ENCODE peak calls at places on chromosomes 16 and 17, in eight cellular contexts. W is ascending aorta, T is BE2C, O is endodermal cell, C is lung, K is transverse colon, Y is adrenal gland, M is heart right ventricle. P is an unnamed sample. For H3K4me1, the result is how much of the 10 kb centered on the place peaks cover.

GRCh38 chr17:4266550-4266949 is 2.8 kb upstream of the ANKFY1 start:
- DNase-seq in O (peak), M (no peak), W (no peak), C (no peak), T (no peak), Y (no peak), K (no peak), P (no peak)

GRCh38 chr16:67277294-67277998 is 1.9 kb upstream of the PLEKHG4 start:
- DNase-seq in K (peak), C (peak), M (no peak), Y (peak), T (no peak), W (peak), O (no peak), P (no peak)

GRCh38 chr17:64418506-64419339 is 28.1 kb upstream of the PECAM1 start:
- DNase-seq in O (no peak), M (no peak), C (no peak), T (no peak), K (no peak), Y (peak), W (no peak), P (no peak)

GRCh38 chr17:78899361-78900260 is 3.4 kb downstream of the CEP295NL start:
- DNase-seq in T (peak), C (peak), O (peak), M (peak), Y (no peak), W (no peak), K (no peak), P (peak)

GRCh38 chr17:31085563-31085962 is 9.2 kb upstream of the NF1 start:
- DNase-seq in T (no peak), C (no peak), O (no peak), Y (no peak), M (no peak), W (no peak), K (no peak), P (no peak)

GRCh38 chr17:3772764-3773163 is 28.2 kb downstream of the ITGAE start:
- DNase-seq in M (no peak), C (no peak), W (no peak), Y (no peak), O (peak), K (no peak), T (no peak), P (no peak)

GRCh38 chr16:566475-567361 is at the start of gene NHLRC4:
- DNase-seq in C (peak), M (peak), O (peak), W (no peak), Y (peak), K (peak), T (peak), P (peak)

GRCh38 chr17:40602445-40603443 is 37.5 kb upstream of the CCR7 start:
- DNase-seq in W (no peak), C (no peak), O (peak), K (no peak), M (no peak), Y (no peak), T (no peak), P (no peak)

GRCh38 chr17:36743130-36743529 is 141.7 kb downstream of the MRM1 start:
- DNase-seq in W (no peak), O (peak), C (peak), T (no peak), M (no peak), K (no peak), Y (no peak), P (no peak)

GRCh38 chr16:8894736-8895334 is 12.7 kb downstream of the LITAFD start:
- DNase-seq in M (no peak), K (no peak), W (no peak), Y (no peak), C (no peak), O (no peak), T (no peak), P (no peak)

GRCh38 chr16:64317601-64318000 is 804.3 kb downstream of the CDH11 start:
- DNase-seq in K (no peak), C (no peak), W (no peak), T (no peak), Y (no peak), M (no peak), O (no peak), P (no peak)

GRCh38 chr17:39014795-39015545 is 47.8 kb upstream of the FBXO47 start:
- DNase-seq in K (no peak), C (no peak), Y (no peak), W (no peak), T (no peak), M (no peak), O (no peak), P (no peak)

GRCh38 chr16:73781297-73781696 is 515.3 kb upstream of the PSMD7 start:
- DNase-seq in M (no peak), T (no peak), C (no peak), K (no peak), O (no peak), W (no peak), Y (no peak), P (no peak)

GRCh38 chr17:29124931-29125270 is 55.3 kb downstream of the MYO18A start:
- DNase-seq in K (peak), C (peak), M (peak), W (no peak), Y (peak), O (no peak), T (no peak), P (peak)

GRCh38 chr16:80084163-80084562 is 456.6 kb upstream of the DYNLRB2 start:
- DNase-seq in C (no peak), O (no peak), T (no peak), Y (no peak), K (no peak), M (no peak), W (no peak), P (no peak)

GRCh38 chr16:53224932-53225533 is 170.2 kb downstream of the CHD9 start:
- DNase-seq in C (no peak), T (no peak), O (no peak), K (no peak), M (no peak), Y (no peak), W (no peak), P (no peak)

GRCh38 chr17:61255609-61256008 is 144.0 kb upstream of the TBX2 start:
- DNase-seq in C (no peak), M (no peak), O (peak), K (no peak), Y (no peak), W (no peak), T (no peak), P (no peak)

GRCh38 chr17:40323731-40324650 is 15.0 kb downstream of the RARA start:
- DNase-seq in K (peak), W (no peak), M (peak), C (peak), T (no peak), Y (peak), O (no peak), P (peak)

GRCh38 chr16:86355114-86355513 is 155.2 kb upstream of the FOXF1 start:
- DNase-seq in O (no peak), T (peak), Y (no peak), M (no peak), C (no peak), K (no peak), W (no peak), P (no peak)

GRCh38 chr16:2904100-2904921 is 7.4 kb upstream of the FLYWCH1 start:
- DNase-seq in K (peak), C (peak), W (peak), O (peak), T (peak), M (peak), Y (peak), P (peak)

GRCh38 chr16:90005956-90006663 is 13.1 kb downstream of the DBNDD1 start:
- DNase-seq in K (no peak), C (no peak), W (no peak), M (no peak), T (no peak), O (no peak), Y (no peak), P (no peak)

GRCh38 chr17:66918896-66919295 is 45.6 kb upstream of the CACNG4 start:
- DNase-seq in T (no peak), C (no peak), O (no peak), K (no peak), W (no peak), Y (no peak), M (no peak), P (no peak)

GRCh38 chr16:80258407-80258806 is 282.4 kb upstream of the DYNLRB2 start:
- DNase-seq in K (no peak), W (no peak), Y (no peak), T (no peak), C (no peak), O (no peak), M (no peak), P (no peak)

GRCh38 chr16:24163935-24164334 is 92.2 kb upstream of the CACNG3 start:
- DNase-seq in M (no peak), Y (no peak), W (no peak), C (no peak), O (no peak), T (no peak), K (no peak), P (no peak)
- H3K4me3 ChIP-seq in M (no peak), Y (no peak), W (no peak), C (no peak), O (no peak), T (no peak), K (no peak), P (no peak)

GRCh38 chr16:29806641-29807425 is 504 bp downstream of the MAZ start:
- DNase-seq in W (no peak), T (peak), K (peak), C (no peak), M (peak), O (peak), Y (peak), P (peak)
- H3K4me1 ChIP-seq in W (under half), T (under half), K (under half), C (under half), M (half or more), O (under half), Y (under half), P (half or more)

DNA sequence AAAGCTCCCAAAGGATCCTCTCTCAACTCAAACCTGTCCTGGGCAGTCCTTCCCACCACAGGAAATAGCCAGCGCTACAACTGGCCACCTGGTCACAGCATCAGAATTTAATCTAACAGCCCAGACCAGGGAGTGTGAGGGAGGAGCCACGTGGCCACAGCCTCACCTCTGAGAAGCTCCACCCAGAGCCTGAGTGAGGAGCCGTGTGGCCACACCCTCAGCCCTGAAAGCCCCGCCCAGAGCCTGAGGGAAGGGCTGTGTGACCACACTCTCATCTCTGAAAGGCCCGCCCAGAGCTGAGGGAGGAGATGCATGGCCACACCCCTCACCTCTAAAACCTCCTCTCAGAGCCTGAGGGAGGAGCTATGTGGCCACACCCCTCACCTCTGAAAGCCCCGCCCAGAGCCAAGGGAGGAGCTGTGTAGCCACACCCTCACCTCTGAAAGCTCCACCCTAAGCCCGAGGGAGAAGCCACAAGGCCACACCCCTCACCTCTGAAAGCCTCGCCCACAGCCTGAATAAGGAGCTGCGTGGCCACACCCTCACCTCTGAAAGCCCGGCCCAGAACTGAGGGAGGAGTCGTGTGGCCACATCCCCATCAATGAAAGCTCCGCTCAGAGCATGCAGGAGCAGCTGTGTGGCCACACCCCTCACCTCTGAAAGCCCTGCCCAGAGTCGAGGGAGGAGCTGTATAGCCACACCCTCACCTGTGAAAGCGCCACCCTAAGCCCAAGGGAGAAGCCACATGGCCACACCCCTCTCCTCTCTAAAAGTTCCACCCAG is 28.6 kb downstream of the SLC38A8 start:
- DNase-seq in T (peak), W (no peak), C (peak), O (peak), K (peak), Y (peak), M (no peak), P (no peak)
- H3K4me3 ChIP-seq in T (no peak), W (no peak), C (no peak), O (no peak), K (no peak), Y (no peak), M (no peak), P (no peak)

GRCh38 chr17:8725881-8726280 is 18.8 kb downstream of the CCDC42 start:
- DNase-seq in O (no peak), T (no peak), W (no peak), C (no peak), M (no peak), K (no peak), Y (no peak), P (no peak)

GRCh38 chr17:8724451-8724850 is 20.2 kb downstream of the CCDC42 start:
- DNase-seq in T (no peak), O (no peak), Y (no peak), W (no peak), K (no peak), C (peak), M (no peak), P (no peak)

GRCh38 chr17:8719291-8720246 is 25.1 kb downstream of the CCDC42 start:
- DNase-seq in Y (no peak), C (no peak), M (no peak), T (no peak), W (no peak), O (no peak), K (no peak), P (no peak)

GRCh38 chr17:8718001-8718563 is 26.6 kb downstream of the CCDC42 start:
- DNase-seq in M (no peak), W (no peak), K (no peak), C (no peak), O (no peak), T (no peak), Y (no peak), P (no peak)

GRCh38 chr17:8720596-8720995 is 24.0 kb downstream of the CCDC42 start:
- DNase-seq in T (no peak), W (no peak), C (no peak), Y (no peak), O (no peak), M (no peak), K (no peak), P (no peak)
- H3K4me1 ChIP-seq in T (under half), W (under half), C (under half), Y (under half), O (under half), M (under half), K (under half), P (under half)

DNA sequence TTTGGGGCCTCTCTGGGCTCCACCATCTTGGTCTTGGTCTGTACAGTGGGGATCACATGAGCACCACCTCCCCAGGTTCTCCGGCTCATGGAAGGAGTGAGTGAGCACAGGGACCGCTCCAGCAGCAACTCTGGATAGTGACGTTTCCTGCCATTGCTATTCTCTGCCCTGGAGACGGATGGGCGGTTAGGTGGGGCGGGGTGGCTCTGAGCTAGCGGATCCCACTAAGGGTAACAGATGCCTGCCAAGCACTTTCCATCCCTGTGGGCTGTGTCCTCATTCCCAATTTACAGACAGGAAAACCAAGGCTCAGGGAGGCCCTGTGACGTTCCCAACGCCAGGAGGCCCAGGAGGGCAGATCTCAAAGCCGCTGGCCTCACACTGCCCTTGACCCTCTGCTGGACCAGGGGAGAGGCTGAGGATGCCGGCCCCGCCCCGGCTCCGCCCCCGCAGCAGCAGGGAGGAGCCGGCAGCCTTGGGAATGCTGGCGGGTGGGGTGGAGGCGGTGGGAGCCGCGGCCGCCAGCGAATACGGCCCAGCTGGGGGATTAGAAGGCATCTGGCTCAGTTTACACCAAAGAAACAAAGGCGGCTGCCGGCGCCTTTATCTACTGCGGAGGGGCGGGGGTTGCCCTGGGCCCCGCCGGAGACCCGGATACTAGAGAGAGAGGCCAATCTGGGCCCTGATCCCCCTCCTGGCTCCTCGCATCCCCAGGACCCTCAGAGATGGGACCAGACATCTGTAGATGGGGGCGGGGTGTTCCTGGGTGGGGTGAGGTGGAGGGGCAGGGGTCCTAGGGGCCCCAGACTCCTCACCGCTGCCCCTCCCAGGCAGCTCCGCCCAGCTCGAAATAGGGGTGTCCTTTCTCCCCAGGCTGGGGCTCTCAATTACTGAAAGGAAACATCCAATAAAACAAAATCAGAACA is 122.3 kb upstream of the CIBAR2 start:
- DNase-seq in T (peak), K (peak), C (peak), W (no peak), O (peak), Y (peak), M (peak), P (peak)
- H3K4me3 ChIP-seq in T (peak), K (no peak), C (no peak), W (peak), O (peak), Y (no peak), M (no peak), P (peak)

DNA sequence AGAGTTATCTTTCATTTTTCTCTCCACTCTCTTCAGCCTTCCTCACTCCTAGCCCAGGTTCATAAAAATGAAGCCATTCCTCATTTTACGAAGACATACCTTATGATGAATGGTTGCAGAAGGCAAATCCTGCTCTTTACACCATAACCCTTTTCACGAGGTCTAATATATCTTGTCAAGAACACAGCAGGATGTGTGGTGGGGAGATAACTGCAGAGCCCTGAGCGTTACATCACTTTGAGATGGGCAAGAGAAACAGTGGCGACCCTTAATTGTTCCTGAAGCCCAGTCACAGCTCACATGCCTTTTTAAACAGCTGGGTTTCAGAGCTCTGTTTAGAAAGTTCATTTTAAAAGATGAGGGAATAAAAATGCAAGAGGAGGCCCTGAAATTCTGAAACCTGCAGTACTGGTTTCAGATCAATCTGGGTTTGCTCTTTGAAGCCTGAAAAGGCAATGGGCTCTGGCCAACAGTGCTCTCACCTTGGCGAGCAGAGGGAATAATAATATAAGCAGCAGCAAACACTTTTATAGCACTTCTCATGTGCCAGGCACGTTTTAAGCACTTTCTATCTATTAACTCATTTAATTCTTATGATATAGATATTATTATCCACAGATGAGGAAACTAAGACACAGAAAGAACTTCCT is 2.9 kb downstream of the FAM117A start:
- DNase-seq in O (no peak), K (no peak), T (no peak), Y (no peak), C (no peak), M (no peak), W (no peak), P (no peak)
- H3K4me1 ChIP-seq in O (under half), K (under half), T (under half), Y (under half), C (under half), M (under half), W (under half), P (half or more)

GRCh38 chr17:81395600-81396277 is 482 bp downstream of the BAHCC1 start:
- DNase-seq in Y (no peak), M (peak), O (no peak), T (no peak), K (no peak), C (no peak), W (no peak), P (no peak)
- H3K4me3 ChIP-seq in Y (no peak), M (peak), O (peak), T (peak), K (peak), C (peak), W (peak), P (peak)

P was measured in left ventricle myocardium inferior.